ENCODE peak calls at places on chromosome 1, in ten cellular contexts. One of them, this sample, is unnamed.

GRCh38 chr1:101337968-101338367 is 101.1 kb downstream of the S1PR1 start:
- DNase-seq in colonic mucosa: no peak
- DNase-seq in upper lobe of right lung: no peak
- DNase-seq in HFF-Myc: no peak
- DNase-seq in foreskin fibroblast: no peak
- DNase-seq in SK-N-SH: no peak
- DNase-seq in K562: no peak
- DNase-seq in Peyer's patch: no peak
- DNase-seq in tibial nerve: no peak
- DNase-seq in lung: no peak
- DNase-seq in this sample: no peak

GRCh38 chr1:161440312-161440894 is 64.9 kb upstream of the FCGR2A start:
- DNase-seq in colonic mucosa: peak; percentile 68
- DNase-seq in upper lobe of right lung: peak; percentile 90
- DNase-seq in HFF-Myc: no peak
- DNase-seq in foreskin fibroblast: peak; percentile 28
- DNase-seq in SK-N-SH: peak; percentile 92
- DNase-seq in K562: peak; percentile 89
- DNase-seq in Peyer's patch: peak; percentile 77
- DNase-seq in tibial nerve: no peak
- DNase-seq in lung: peak; percentile 42
- DNase-seq in this sample: peak; percentile 87

GRCh38 chr1:231310391-231310934 is 27.2 kb downstream of the EXOC8 start:
- DNase-seq in colonic mucosa: no peak
- DNase-seq in upper lobe of right lung: no peak
- DNase-seq in HFF-Myc: no peak
- DNase-seq in foreskin fibroblast: no peak
- DNase-seq in SK-N-SH: no peak
- DNase-seq in K562: no peak
- DNase-seq in Peyer's patch: no peak
- DNase-seq in tibial nerve: no peak
- DNase-seq in lung: no peak
- DNase-seq in this sample: no peak

GRCh38 chr1:207845109-207845508 is 65.8 kb downstream of the CD34 start:
- DNase-seq in colonic mucosa: no peak
- DNase-seq in upper lobe of right lung: no peak
- DNase-seq in HFF-Myc: no peak
- DNase-seq in foreskin fibroblast: no peak
- DNase-seq in SK-N-SH: no peak
- DNase-seq in K562: no peak
- DNase-seq in Peyer's patch: no peak
- DNase-seq in tibial nerve: no peak
- DNase-seq in lung: no peak
- DNase-seq in this sample: no peak

GRCh38 chr1:32758177-32758794 is 55.7 kb upstream of the SYNC start:
- DNase-seq in colonic mucosa: no peak
- DNase-seq in upper lobe of right lung: no peak
- DNase-seq in HFF-Myc: no peak
- DNase-seq in foreskin fibroblast: no peak
- DNase-seq in SK-N-SH: no peak
- DNase-seq in K562: peak; percentile 45
- DNase-seq in Peyer's patch: no peak
- DNase-seq in tibial nerve: no peak
- DNase-seq in lung: no peak
- DNase-seq in this sample: no peak

GRCh38 chr1:9589144-9589718 is 520 bp downstream of the TMEM201 start:
- DNase-seq in colonic mucosa: peak; percentile 36
- DNase-seq in upper lobe of right lung: peak; percentile 72
- DNase-seq in HFF-Myc: no peak
- DNase-seq in foreskin fibroblast: no peak
- DNase-seq in SK-N-SH: no peak
- DNase-seq in K562: peak; percentile 33
- DNase-seq in Peyer's patch: peak; percentile 67
- DNase-seq in tibial nerve: no peak
- DNase-seq in lung: peak; percentile 28
- DNase-seq in this sample: peak; percentile 55

GRCh38 chr1:93845554-93846150 is 33.4 kb downstream of the DNTTIP2 start:
- DNase-seq in colonic mucosa: peak; percentile 30
- DNase-seq in upper lobe of right lung: no peak
- DNase-seq in HFF-Myc: peak; percentile 43
- DNase-seq in foreskin fibroblast: peak; percentile 70
- DNase-seq in SK-N-SH: no peak
- DNase-seq in K562: peak; percentile 21
- DNase-seq in Peyer's patch: no peak
- DNase-seq in tibial nerve: no peak
- DNase-seq in lung: no peak
- DNase-seq in this sample: no peak

GRCh38 chr1:162690672-162691434 is 58.6 kb downstream of the DDR2 start:
- DNase-seq in colonic mucosa: no peak
- DNase-seq in upper lobe of right lung: no peak
- DNase-seq in HFF-Myc: peak; percentile 80
- DNase-seq in foreskin fibroblast: peak; percentile 96
- DNase-seq in SK-N-SH: no peak
- DNase-seq in K562: peak; percentile 15
- DNase-seq in Peyer's patch: no peak
- DNase-seq in tibial nerve: peak; percentile 66
- DNase-seq in lung: no peak
- DNase-seq in this sample: no peak

GRCh38 chr1:20234761-20235540 is 48.6 kb upstream of the PLA2G2C start:
- DNase-seq in colonic mucosa: no peak
- DNase-seq in upper lobe of right lung: no peak
- DNase-seq in HFF-Myc: no peak
- DNase-seq in foreskin fibroblast: no peak
- DNase-seq in SK-N-SH: no peak
- DNase-seq in K562: no peak
- DNase-seq in Peyer's patch: no peak
- DNase-seq in tibial nerve: no peak
- DNase-seq in lung: no peak
- DNase-seq in this sample: no peak

GRCh38 chr1:1165485-1165884 is 8.2 kb upstream of the TTLL10 start:
- DNase-seq in colonic mucosa: no peak
- DNase-seq in upper lobe of right lung: no peak
- DNase-seq in HFF-Myc: no peak
- DNase-seq in foreskin fibroblast: no peak
- DNase-seq in SK-N-SH: no peak
- DNase-seq in K562: no peak
- DNase-seq in Peyer's patch: peak; percentile 55
- DNase-seq in tibial nerve: no peak
- DNase-seq in lung: no peak
- DNase-seq in this sample: no peak

GRCh38 chr1:1162597-1163537 is 10.8 kb upstream of the TTLL10 start:
- DNase-seq in colonic mucosa: peak; percentile 95
- DNase-seq in upper lobe of right lung: peak; percentile 93
- DNase-seq in HFF-Myc: no peak
- DNase-seq in foreskin fibroblast: no peak
- DNase-seq in SK-N-SH: no peak
- DNase-seq in K562: no peak
- DNase-seq in Peyer's patch: peak; percentile 94
- DNase-seq in tibial nerve: no peak
- DNase-seq in lung: peak; percentile 86
- DNase-seq in this sample: no peak

GRCh38 chr1:1164361-1164700 is 9.3 kb upstream of the TTLL10 start:
- DNase-seq in colonic mucosa: no peak
- DNase-seq in upper lobe of right lung: no peak
- DNase-seq in HFF-Myc: no peak
- DNase-seq in foreskin fibroblast: no peak
- DNase-seq in SK-N-SH: no peak
- DNase-seq in K562: no peak
- DNase-seq in Peyer's patch: no peak
- DNase-seq in tibial nerve: no peak
- DNase-seq in lung: no peak
- DNase-seq in this sample: no peak

GRCh38 chr1:1164701-1165451 is 8.8 kb upstream of the TTLL10 start:
- DNase-seq in colonic mucosa: no peak
- DNase-seq in upper lobe of right lung: no peak
- DNase-seq in HFF-Myc: no peak
- DNase-seq in foreskin fibroblast: no peak
- DNase-seq in SK-N-SH: no peak
- DNase-seq in K562: no peak
- DNase-seq in Peyer's patch: peak; percentile 83
- DNase-seq in tibial nerve: no peak
- DNase-seq in lung: no peak
- DNase-seq in this sample: no peak

DNA sequence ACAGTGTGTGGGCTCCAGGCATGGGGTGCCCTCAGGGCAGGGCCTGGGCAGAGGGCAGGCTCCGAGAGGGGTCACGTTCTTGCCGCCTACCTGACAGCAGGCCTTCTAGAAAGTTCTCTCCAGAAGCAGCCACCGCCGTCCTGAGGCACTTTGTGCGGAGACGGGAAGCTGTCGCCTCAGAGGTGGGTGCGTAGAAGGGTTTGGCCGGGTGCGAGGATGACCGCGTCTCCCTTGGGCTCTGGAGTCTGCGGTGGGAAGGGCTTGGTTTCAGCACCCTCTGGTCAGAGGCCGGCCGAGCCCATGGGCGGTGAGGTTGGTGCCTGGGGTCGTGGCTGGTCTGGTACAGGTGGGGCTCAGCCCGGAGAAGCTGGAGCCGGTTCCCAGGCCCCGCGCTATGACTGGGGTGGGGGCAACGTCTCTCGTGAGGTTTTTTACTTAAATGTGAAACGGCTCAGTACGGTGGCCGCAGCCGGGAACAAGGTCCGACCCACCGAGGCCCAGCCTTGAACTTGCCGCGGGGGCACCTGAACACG is 10.1 kb upstream of the TTLL10 start:
- DNase-seq in colonic mucosa: no peak
- DNase-seq in upper lobe of right lung: no peak
- DNase-seq in HFF-Myc: no peak
- DNase-seq in foreskin fibroblast: no peak
- DNase-seq in SK-N-SH: no peak
- DNase-seq in K562: no peak
- DNase-seq in Peyer's patch: peak; percentile 71
- DNase-seq in tibial nerve: no peak
- DNase-seq in lung: no peak
- DNase-seq in this sample: no peak
- H3K4me3 ChIP-seq in colonic mucosa: peak overlapping the region; percentile 66
- H3K4me3 ChIP-seq in upper lobe of right lung: peak overlapping the region; percentile 48
- H3K4me3 ChIP-seq in HFF-Myc: no peak overlapping the region
- H3K4me3 ChIP-seq in foreskin fibroblast: no peak overlapping the region
- H3K4me3 ChIP-seq in SK-N-SH: no peak overlapping the region
- H3K4me3 ChIP-seq in K562: no peak overlapping the region
- H3K4me3 ChIP-seq in Peyer's patch: peak overlapping the region; percentile 35
- H3K4me3 ChIP-seq in tibial nerve: no peak overlapping the region
- H3K4me3 ChIP-seq in lung: peak overlapping the region; percentile 55
- H3K4me3 ChIP-seq in this sample: no peak overlapping the region

DNA sequence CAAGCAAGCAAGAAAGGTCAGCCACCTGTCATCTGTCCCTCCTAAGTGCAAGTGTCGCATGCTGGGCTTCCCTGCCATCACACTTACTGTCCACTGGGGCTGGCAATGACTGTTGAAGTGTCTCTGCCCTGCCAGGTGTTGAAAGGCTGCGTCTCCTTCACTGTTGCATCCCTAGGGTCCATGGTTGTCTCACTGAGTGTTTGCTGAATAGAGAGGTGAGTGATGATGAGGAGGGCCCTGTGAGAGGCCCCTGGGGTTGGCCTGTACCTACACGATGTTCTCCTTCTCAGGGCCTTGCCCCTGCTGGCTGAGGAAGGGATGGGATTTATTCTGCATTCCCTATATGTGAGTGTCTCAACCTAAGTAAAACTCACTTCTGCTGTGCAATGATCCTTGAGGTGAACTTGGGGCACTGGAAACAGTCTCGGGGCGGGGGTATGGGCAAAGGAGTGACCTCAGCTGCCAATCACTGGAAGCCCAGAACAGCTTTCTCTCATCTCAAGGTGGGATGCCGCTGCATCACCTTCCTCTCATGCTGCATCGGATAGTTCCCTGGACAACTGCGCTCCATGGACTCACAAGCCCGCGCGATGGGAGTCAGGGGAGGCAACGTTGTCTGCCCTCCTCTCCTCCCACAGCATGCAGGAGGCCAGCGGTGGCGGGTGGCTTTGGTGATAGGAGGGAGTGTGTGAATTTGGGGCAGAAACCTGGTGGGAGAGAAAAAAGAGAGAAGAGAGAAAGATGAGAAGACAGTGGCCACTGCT is 35.9 kb upstream of the SOX13 start:
- DNase-seq in colonic mucosa: no peak
- DNase-seq in upper lobe of right lung: peak; percentile 51
- DNase-seq in HFF-Myc: no peak
- DNase-seq in foreskin fibroblast: no peak
- DNase-seq in SK-N-SH: no peak
- DNase-seq in K562: no peak
- DNase-seq in Peyer's patch: no peak
- DNase-seq in tibial nerve: no peak
- DNase-seq in lung: no peak
- DNase-seq in this sample: no peak
- TF ChIP-seq CTCF in colonic mucosa: no peak
- TF ChIP-seq CTCF in upper lobe of right lung: no peak
- TF ChIP-seq CTCF in HFF-Myc: no peak
- TF ChIP-seq CTCF in foreskin fibroblast: no peak
- TF ChIP-seq CTCF in SK-N-SH: peak; percentile 24
- TF ChIP-seq CTCF in K562: peak; percentile 42
- TF ChIP-seq CTCF in Peyer's patch: no peak
- TF ChIP-seq CTCF in tibial nerve: no peak
- TF ChIP-seq CTCF in lung: no peak
- TF ChIP-seq CTCF in this sample: no peak

DNA sequence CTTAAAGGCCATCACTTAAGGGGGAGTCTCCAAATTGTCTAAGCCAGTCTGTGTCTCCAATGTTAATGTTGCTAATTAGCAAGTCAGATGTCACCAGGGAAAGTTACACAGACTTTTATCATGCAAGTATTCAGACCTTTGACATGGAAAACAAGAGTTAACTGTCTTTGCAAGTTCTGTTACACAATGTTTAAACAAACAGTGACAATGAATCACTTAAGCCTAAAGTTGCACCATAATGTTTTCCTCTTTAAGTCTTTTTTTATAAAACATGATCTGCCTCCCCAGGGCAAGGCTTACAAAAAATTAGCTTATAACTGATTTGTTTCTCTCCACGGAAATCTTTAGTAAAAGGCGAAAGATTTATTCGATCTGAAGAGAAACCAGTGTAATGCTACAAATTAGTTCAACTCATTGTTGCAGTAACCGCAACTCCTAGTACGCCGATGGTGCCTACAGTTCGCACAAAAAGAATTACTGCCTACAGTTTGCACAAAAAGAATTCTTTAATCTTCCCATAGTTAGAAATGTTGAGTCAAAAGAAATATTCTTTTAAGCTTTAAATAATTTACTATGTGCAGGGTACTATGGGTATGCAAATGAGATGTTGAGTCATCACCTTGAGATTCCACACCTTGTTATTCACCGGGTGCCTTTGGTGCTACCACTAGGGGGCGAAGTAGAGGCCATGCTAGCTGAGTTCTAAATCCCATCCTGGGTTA is 45.3 kb downstream of the HHAT start:
- DNase-seq in colonic mucosa: peak; percentile 75
- DNase-seq in upper lobe of right lung: no peak
- DNase-seq in HFF-Myc: peak; percentile 94
- DNase-seq in foreskin fibroblast: peak; percentile 77
- DNase-seq in SK-N-SH: peak; percentile 57
- DNase-seq in K562: peak; percentile 85
- DNase-seq in Peyer's patch: no peak
- DNase-seq in tibial nerve: peak; percentile 19
- DNase-seq in lung: peak; percentile 60
- DNase-seq in this sample: peak; percentile 82
- H3K4me3 ChIP-seq in colonic mucosa: no peak overlapping the region
- H3K4me3 ChIP-seq in upper lobe of right lung: no peak overlapping the region
- H3K4me3 ChIP-seq in HFF-Myc: no peak overlapping the region
- H3K4me3 ChIP-seq in foreskin fibroblast: no peak overlapping the region
- H3K4me3 ChIP-seq in SK-N-SH: no peak overlapping the region
- H3K4me3 ChIP-seq in K562: no peak overlapping the region
- H3K4me3 ChIP-seq in Peyer's patch: no peak overlapping the region
- H3K4me3 ChIP-seq in tibial nerve: no peak overlapping the region
- H3K4me3 ChIP-seq in lung: no peak overlapping the region
- H3K4me3 ChIP-seq in this sample: no peak overlapping the region

GRCh38 chr1:106022312-106022902 is 1034.1 kb upstream of the PRMT6 start:
- DNase-seq in colonic mucosa: no peak
- DNase-seq in upper lobe of right lung: no peak
- DNase-seq in HFF-Myc: no peak
- DNase-seq in foreskin fibroblast: no peak
- DNase-seq in SK-N-SH: no peak
- DNase-seq in K562: no peak
- DNase-seq in Peyer's patch: no peak
- DNase-seq in tibial nerve: no peak
- DNase-seq in lung: no peak
- DNase-seq in this sample: peak; percentile 1
- TF ChIP-seq CTCF in colonic mucosa: no peak
- TF ChIP-seq CTCF in upper lobe of right lung: peak; percentile 30
- TF ChIP-seq CTCF in HFF-Myc: no peak
- TF ChIP-seq CTCF in foreskin fibroblast: no peak
- TF ChIP-seq CTCF in SK-N-SH: peak; percentile 66
- TF ChIP-seq CTCF in K562: no peak
- TF ChIP-seq CTCF in Peyer's patch: no peak
- TF ChIP-seq CTCF in tibial nerve: no peak
- TF ChIP-seq CTCF in lung: no peak
- TF ChIP-seq CTCF in this sample: peak; percentile 21

This sample was measured in GM06990.